ENCODE peak calls at places on chromosomes 6 and 20, in six cellular contexts. One of them, this sample, is unnamed.
A peak's percentile ranks its signal among the peaks of the same experiment; 100 is the strongest.

GRCh38 chr6:158543606-158544185 is 16.2 kb upstream of the TMEM181 start:
- DNase-seq in mucosa of gallbladder: no peak
- DNase-seq in H9: peak; percentile 15
- DNase-seq in body of pancreas: no peak
- DNase-seq in left ventricle myocardium inferior: no peak
- DNase-seq in breast epithelium: no peak
- DNase-seq in this sample: no peak

GRCh38 chr6:71246596-71246995 is 42.0 kb upstream of the OGFRL1 start:
- DNase-seq in mucosa of gallbladder: no peak
- DNase-seq in H9: no peak
- DNase-seq in body of pancreas: no peak
- DNase-seq in left ventricle myocardium inferior: no peak
- DNase-seq in breast epithelium: no peak
- DNase-seq in this sample: no peak

GRCh38 chr20:22861990-22862389 is 173.1 kb upstream of the SSTR4 start:
- DNase-seq in mucosa of gallbladder: no peak
- DNase-seq in H9: no peak
- DNase-seq in body of pancreas: no peak
- DNase-seq in left ventricle myocardium inferior: peak; percentile 46
- DNase-seq in breast epithelium: no peak
- DNase-seq in this sample: no peak

GRCh38 chr6:150252714-150253444 is 110.0 kb downstream of the PPP1R14C start:
- DNase-seq in mucosa of gallbladder: no peak
- DNase-seq in H9: no peak
- DNase-seq in body of pancreas: no peak
- DNase-seq in left ventricle myocardium inferior: no peak
- DNase-seq in breast epithelium: no peak
- DNase-seq in this sample: no peak

GRCh38 chr6:113522376-113522775 is 334.8 kb upstream of the MARCKS start:
- DNase-seq in mucosa of gallbladder: no peak
- DNase-seq in H9: no peak
- DNase-seq in body of pancreas: no peak
- DNase-seq in left ventricle myocardium inferior: no peak
- DNase-seq in breast epithelium: no peak
- DNase-seq in this sample: no peak

GRCh38 chr6:53734473-53735299 is 60.1 kb upstream of the LRRC1 start:
- DNase-seq in mucosa of gallbladder: no peak
- DNase-seq in H9: peak; percentile 74
- DNase-seq in body of pancreas: peak; percentile 46
- DNase-seq in left ventricle myocardium inferior: peak; percentile 21
- DNase-seq in breast epithelium: no peak
- DNase-seq in this sample: peak; percentile 8

GRCh38 chr6:148370171-148370570 is 27.5 kb downstream of the SASH1 start:
- DNase-seq in mucosa of gallbladder: no peak
- DNase-seq in H9: no peak
- DNase-seq in body of pancreas: no peak
- DNase-seq in left ventricle myocardium inferior: no peak
- DNase-seq in breast epithelium: no peak
- DNase-seq in this sample: no peak

GRCh38 chr6:168905451-168906090 is 348.1 kb downstream of the THBS2 start:
- DNase-seq in mucosa of gallbladder: no peak
- DNase-seq in H9: no peak
- DNase-seq in body of pancreas: no peak
- DNase-seq in left ventricle myocardium inferior: no peak
- DNase-seq in breast epithelium: no peak
- DNase-seq in this sample: no peak

GRCh38 chr20:24811020-24811419 is 138.0 kb upstream of the CST7 start:
- DNase-seq in mucosa of gallbladder: no peak
- DNase-seq in H9: no peak
- DNase-seq in body of pancreas: no peak
- DNase-seq in left ventricle myocardium inferior: no peak
- DNase-seq in breast epithelium: no peak
- DNase-seq in this sample: no peak

GRCh38 chr6:38773338-38773737 is 58.2 kb downstream of the DNAH8 start:
- DNase-seq in mucosa of gallbladder: no peak
- DNase-seq in H9: peak; percentile 74
- DNase-seq in body of pancreas: no peak
- DNase-seq in left ventricle myocardium inferior: no peak
- DNase-seq in breast epithelium: no peak
- DNase-seq in this sample: peak; percentile 11

GRCh38 chr20:49825521-49826033 is 12.9 kb downstream of the SLC9A8 start:
- DNase-seq in mucosa of gallbladder: no peak
- DNase-seq in H9: peak; percentile 38
- DNase-seq in body of pancreas: no peak
- DNase-seq in left ventricle myocardium inferior: no peak
- DNase-seq in breast epithelium: no peak
- DNase-seq in this sample: no peak

GRCh38 chr6:48904809-48905208 is 558.2 kb downstream of the MMUT start:
- DNase-seq in mucosa of gallbladder: no peak
- DNase-seq in H9: no peak
- DNase-seq in body of pancreas: no peak
- DNase-seq in left ventricle myocardium inferior: no peak
- DNase-seq in breast epithelium: no peak
- DNase-seq in this sample: no peak

GRCh38 chr6:32058511-32058963 is 20.3 kb downstream of the CYP21A2 start:
- DNase-seq in mucosa of gallbladder: no peak
- DNase-seq in H9: no peak
- DNase-seq in body of pancreas: no peak
- DNase-seq in left ventricle myocardium inferior: no peak
- DNase-seq in breast epithelium: no peak
- DNase-seq in this sample: no peak

GRCh38 chr6:166997768-166998255 is 1.4 kb upstream of the CEP43 start:
- DNase-seq in mucosa of gallbladder: peak; percentile 67
- DNase-seq in H9: peak; percentile 68
- DNase-seq in body of pancreas: peak; percentile 57
- DNase-seq in left ventricle myocardium inferior: peak; percentile 47
- DNase-seq in breast epithelium: peak; percentile 53
- DNase-seq in this sample: peak; percentile 65

GRCh38 chr6:15061176-15061575 is 184.7 kb upstream of the JARID2 start:
- DNase-seq in mucosa of gallbladder: no peak
- DNase-seq in H9: no peak
- DNase-seq in body of pancreas: no peak
- DNase-seq in left ventricle myocardium inferior: no peak
- DNase-seq in breast epithelium: no peak
- DNase-seq in this sample: peak; percentile 28

GRCh38 chr6:115796061-115796460 is 264.6 kb downstream of the FRK start:
- DNase-seq in mucosa of gallbladder: no peak
- DNase-seq in H9: no peak
- DNase-seq in body of pancreas: no peak
- DNase-seq in left ventricle myocardium inferior: no peak
- DNase-seq in breast epithelium: no peak
- DNase-seq in this sample: no peak